ENCODE peak calls at places on chromosomes 1 and 21, in five cellular contexts. One of them, this sample, is unnamed.

GRCh38 chr1:228933753-228934152 is 198.5 kb downstream of the RHOU start:
- DNase-seq in ureter: no peak
- DNase-seq in stimulated activated naive CD8-positive, alpha-beta T cell treated with anti-CD3 and anti-CD28 coated beads, Interleukin-15, amount 100 ng/mL, for 72 hours: no peak
- DNase-seq in kidney tubule cell: no peak
- DNase-seq in stimulated activated CD8-positive, alpha-beta memory T cell treated with anti-CD3 and anti-CD28 coated beads, Interleukin-4, amount 100 ng/mL, for 4 hours: no peak
- DNase-seq in this sample: peak; percentile 7

GRCh38 chr1:2554621-2555387 is 1.4 kb upstream of the TNFRSF14 start:
- DNase-seq in ureter: no peak
- DNase-seq in stimulated activated naive CD8-positive, alpha-beta T cell treated with anti-CD3 and anti-CD28 coated beads, Interleukin-15, amount 100 ng/mL, for 72 hours: peak; percentile 60
- DNase-seq in kidney tubule cell: no peak
- DNase-seq in stimulated activated CD8-positive, alpha-beta memory T cell treated with anti-CD3 and anti-CD28 coated beads, Interleukin-4, amount 100 ng/mL, for 4 hours: peak; percentile 35
- DNase-seq in this sample: no peak

GRCh38 chr1:216560527-216560926 is 137.3 kb upstream of the USH2A start:
- DNase-seq in ureter: no peak
- DNase-seq in stimulated activated naive CD8-positive, alpha-beta T cell treated with anti-CD3 and anti-CD28 coated beads, Interleukin-15, amount 100 ng/mL, for 72 hours: no peak
- DNase-seq in kidney tubule cell: no peak
- DNase-seq in stimulated activated CD8-positive, alpha-beta memory T cell treated with anti-CD3 and anti-CD28 coated beads, Interleukin-4, amount 100 ng/mL, for 4 hours: no peak
- DNase-seq in this sample: no peak

GRCh38 chr21:35336534-35336933 is 287.4 kb upstream of the RUNX1 start:
- DNase-seq in ureter: no peak
- DNase-seq in stimulated activated naive CD8-positive, alpha-beta T cell treated with anti-CD3 and anti-CD28 coated beads, Interleukin-15, amount 100 ng/mL, for 72 hours: no peak
- DNase-seq in kidney tubule cell: no peak
- DNase-seq in stimulated activated CD8-positive, alpha-beta memory T cell treated with anti-CD3 and anti-CD28 coated beads, Interleukin-4, amount 100 ng/mL, for 4 hours: no peak
- DNase-seq in this sample: no peak

GRCh38 chr1:234123867-234124266 is 219.4 kb downstream of the SLC35F3 start:
- DNase-seq in ureter: no peak
- DNase-seq in stimulated activated naive CD8-positive, alpha-beta T cell treated with anti-CD3 and anti-CD28 coated beads, Interleukin-15, amount 100 ng/mL, for 72 hours: no peak
- DNase-seq in kidney tubule cell: peak; percentile 86
- DNase-seq in stimulated activated CD8-positive, alpha-beta memory T cell treated with anti-CD3 and anti-CD28 coated beads, Interleukin-4, amount 100 ng/mL, for 4 hours: no peak
- DNase-seq in this sample: no peak

GRCh38 chr21:45132841-45133573 is 58.6 kb downstream of the ADARB1 start:
- DNase-seq in ureter: peak; percentile 48
- DNase-seq in stimulated activated naive CD8-positive, alpha-beta T cell treated with anti-CD3 and anti-CD28 coated beads, Interleukin-15, amount 100 ng/mL, for 72 hours: no peak
- DNase-seq in kidney tubule cell: no peak
- DNase-seq in stimulated activated CD8-positive, alpha-beta memory T cell treated with anti-CD3 and anti-CD28 coated beads, Interleukin-4, amount 100 ng/mL, for 4 hours: no peak
- DNase-seq in this sample: no peak

GRCh38 chr1:165116732-165117131 is 239.8 kb downstream of the LMX1A start:
- DNase-seq in ureter: peak; percentile 44
- DNase-seq in stimulated activated naive CD8-positive, alpha-beta T cell treated with anti-CD3 and anti-CD28 coated beads, Interleukin-15, amount 100 ng/mL, for 72 hours: no peak
- DNase-seq in kidney tubule cell: peak; percentile 97
- DNase-seq in stimulated activated CD8-positive, alpha-beta memory T cell treated with anti-CD3 and anti-CD28 coated beads, Interleukin-4, amount 100 ng/mL, for 4 hours: no peak
- DNase-seq in this sample: no peak

GRCh38 chr1:38018864-38019343 is 6.4 kb downstream of the UTP11 start:
- DNase-seq in ureter: no peak
- DNase-seq in stimulated activated naive CD8-positive, alpha-beta T cell treated with anti-CD3 and anti-CD28 coated beads, Interleukin-15, amount 100 ng/mL, for 72 hours: no peak
- DNase-seq in kidney tubule cell: peak; percentile 38
- DNase-seq in stimulated activated CD8-positive, alpha-beta memory T cell treated with anti-CD3 and anti-CD28 coated beads, Interleukin-4, amount 100 ng/mL, for 4 hours: no peak
- DNase-seq in this sample: no peak

This sample was measured in coronary artery.